ENCODE peak calls at places on chromosomes 3 and 15, in five cellular contexts. L is transverse colon, M is H9, V is mesothelial cell of epicardium, W is neural progenitor cell. O is an unnamed sample.

GRCh38 chr3:47251689-47252088 is 30.9 kb downstream of the KIF9 start:
- DNase-seq in L (no peak), M (no peak), V (no peak), W (no peak), O (no peak)

GRCh38 chr3:9715127-9715526 is 11.5 kb downstream of the CPNE9 start:
- DNase-seq in L (no peak), M (peak), V (no peak), W (peak), O (no peak)

GRCh38 chr3:36124118-36124796 is 256.0 kb upstream of the STAC start:
- DNase-seq in L (no peak), M (peak), V (no peak), W (peak), O (no peak)

GRCh38 chr3:149382091-149382467 is 4.6 kb upstream of the TM4SF1 start:
- DNase-seq in L (no peak), M (no peak), V (no peak), W (no peak), O (peak)

GRCh38 chr15:62821384-62822131 is 221.0 kb upstream of the TPM1 start:
- DNase-seq in L (peak), M (no peak), V (no peak), W (no peak), O (no peak)

GRCh38 chr3:141797167-141797773 is 34.1 kb downstream of the GRK7 start:
- DNase-seq in L (peak), M (peak), V (peak), W (peak), O (no peak)

GRCh38 chr15:65056868-65057548 is 10.8 kb downstream of the RASL12 start:
- DNase-seq in L (peak), M (no peak), V (no peak), W (no peak), O (no peak)

GRCh38 chr15:29071193-29071906 is 185.6 kb downstream of the APBA2 start:
- DNase-seq in L (no peak), M (no peak), V (no peak), W (peak), O (no peak)

GRCh38 chr15:59746777-59747176 is 57.7 kb upstream of the BNIP2 start:
- DNase-seq in L (no peak), M (no peak), V (no peak), W (no peak), O (no peak)

GRCh38 chr15:59739557-59740186 is 50.6 kb upstream of the BNIP2 start:
- DNase-seq in L (no peak), M (no peak), V (no peak), W (no peak), O (no peak)

GRCh38 chr15:59738676-59739075 is 49.6 kb upstream of the BNIP2 start:
- DNase-seq in L (no peak), M (no peak), V (no peak), W (no peak), O (no peak)

GRCh38 chr15:59736181-59736580 is 47.1 kb upstream of the BNIP2 start:
- DNase-seq in L (no peak), M (peak), V (no peak), W (no peak), O (no peak)

DNA sequence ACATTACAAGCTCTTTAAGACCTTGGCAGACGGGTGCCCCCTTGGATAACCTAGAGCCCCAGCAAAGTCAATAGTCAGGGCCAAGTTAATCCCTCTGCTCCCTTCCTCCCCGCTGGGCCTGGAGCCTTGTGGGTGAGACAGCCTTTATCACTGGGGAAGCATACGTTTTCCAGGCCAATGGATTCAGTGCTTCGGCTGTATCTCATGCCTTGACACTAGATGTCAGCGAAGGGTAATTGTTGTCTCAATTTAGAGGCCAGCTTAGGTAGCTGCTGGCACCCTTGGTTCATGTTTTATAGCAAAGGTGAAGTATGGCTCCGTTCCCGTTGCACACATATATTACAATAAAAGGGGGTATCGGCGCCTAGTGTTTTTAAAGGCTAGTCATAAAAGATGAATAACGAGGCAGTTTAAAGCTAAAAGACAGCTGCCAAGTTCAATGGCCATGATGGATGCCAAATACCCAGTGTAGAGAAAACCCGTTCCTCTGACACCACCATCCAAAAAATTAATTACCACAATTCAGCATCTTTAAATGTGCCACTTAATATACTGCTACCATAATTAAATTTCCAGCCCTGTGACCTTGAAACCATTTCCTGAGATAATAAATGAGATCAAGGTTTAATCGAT is 52.3 kb upstream of the BNIP2 start:
- DNase-seq in L (no peak), M (peak), V (no peak), W (peak), O (no peak)
- TF ChIP-seq CTCF in L (no peak), M (peak), V (no peak), W (peak), O (peak)

GRCh38 chr3:62556121-62556520 is 182.8 kb upstream of the FEZF2 start:
- DNase-seq in L (no peak), M (peak), V (no peak), W (no peak), O (no peak)
- TF ChIP-seq CTCF in L (no peak), M (no peak), V (no peak), W (no peak), O (no peak)

GRCh38 chr3:45212095-45212468 is 14.0 kb downstream of the TMEM158 start:
- DNase-seq in L (no peak), M (no peak), V (no peak), W (no peak), O (no peak)
- TF ChIP-seq CTCF in L (no peak), M (peak), V (no peak), W (no peak), O (no peak)

GRCh38 chr15:60592386-60593339 is 113.7 kb upstream of the ICE2 start:
- DNase-seq in L (peak), M (peak), V (peak), W (peak), O (no peak)
- TF ChIP-seq CTCF in L (no peak), M (peak), V (no peak), W (peak), O (no peak)

GRCh38 chr15:78506971-78507830 is at the start of gene HYKK:
- DNase-seq in L (peak), M (peak), V (peak), W (peak), O (peak)
- TF ChIP-seq CTCF in L (peak), M (peak), V (no peak), W (peak), O (peak)

GRCh38 chr3:111862415-111862814 is 3.4 kb downstream of the PHLDB2 start:
- DNase-seq in L (no peak), M (no peak), V (no peak), W (peak), O (no peak)

GRCh38 chr3:111867889-111868426 is 8.9 kb downstream of the PHLDB2 start:
- DNase-seq in L (no peak), M (no peak), V (no peak), W (no peak), O (no peak)

GRCh38 chr3:111862974-111863373 is 3.9 kb downstream of the PHLDB2 start:
- DNase-seq in L (no peak), M (no peak), V (no peak), W (no peak), O (no peak)

GRCh38 chr3:111863942-111864341 is 4.9 kb downstream of the PHLDB2 start:
- DNase-seq in L (no peak), M (no peak), V (no peak), W (no peak), O (no peak)

DNA sequence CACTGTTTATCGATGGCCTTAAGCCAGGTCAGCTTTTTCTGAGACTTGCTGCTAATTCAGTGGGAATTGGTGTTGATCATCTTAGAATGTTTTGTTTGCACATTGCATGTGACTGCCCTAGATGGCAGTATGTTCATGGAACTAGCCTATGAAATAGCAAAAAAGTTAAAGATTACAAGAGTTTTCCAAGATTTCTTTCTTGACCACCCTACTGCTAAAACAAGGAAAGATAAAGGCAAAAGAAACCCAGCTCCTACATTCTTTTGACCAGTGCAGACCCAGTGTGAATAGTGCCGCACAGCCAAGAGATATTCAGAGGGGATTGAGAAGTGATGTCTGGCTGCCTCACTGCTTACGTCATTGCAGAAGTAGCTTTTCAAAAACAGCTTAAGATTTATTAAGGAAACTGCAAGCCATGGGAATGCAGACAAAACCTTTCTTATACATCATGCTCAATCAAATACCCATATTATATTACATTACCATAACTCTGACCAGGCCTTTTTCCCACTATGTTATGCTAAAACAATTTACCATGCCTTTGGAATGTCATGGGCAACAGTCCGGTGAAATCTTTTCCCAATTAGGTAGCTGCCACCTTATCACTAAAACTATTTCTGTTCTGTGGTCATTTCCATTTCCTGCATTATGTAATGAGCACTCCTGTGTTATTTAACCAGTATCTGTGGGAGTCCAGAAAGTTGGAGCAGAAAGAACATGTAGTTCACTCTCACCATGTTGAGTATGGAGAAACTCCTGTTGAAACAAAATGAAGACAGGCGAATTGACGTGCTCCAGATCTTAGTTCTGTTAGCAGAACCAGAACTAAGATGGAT is 6.0 kb downstream of the PHLDB2 start:
- DNase-seq in L (no peak), M (no peak), V (no peak), W (no peak), O (peak)
- TF ChIP-seq CTCF in L (no peak), M (peak), V (no peak), W (no peak), O (peak)

GRCh38 chr3:89847955-89848354 is 740.5 kb downstream of the EPHA3 start:
- DNase-seq in L (no peak), M (no peak), V (no peak), W (no peak), O (no peak)

DNA sequence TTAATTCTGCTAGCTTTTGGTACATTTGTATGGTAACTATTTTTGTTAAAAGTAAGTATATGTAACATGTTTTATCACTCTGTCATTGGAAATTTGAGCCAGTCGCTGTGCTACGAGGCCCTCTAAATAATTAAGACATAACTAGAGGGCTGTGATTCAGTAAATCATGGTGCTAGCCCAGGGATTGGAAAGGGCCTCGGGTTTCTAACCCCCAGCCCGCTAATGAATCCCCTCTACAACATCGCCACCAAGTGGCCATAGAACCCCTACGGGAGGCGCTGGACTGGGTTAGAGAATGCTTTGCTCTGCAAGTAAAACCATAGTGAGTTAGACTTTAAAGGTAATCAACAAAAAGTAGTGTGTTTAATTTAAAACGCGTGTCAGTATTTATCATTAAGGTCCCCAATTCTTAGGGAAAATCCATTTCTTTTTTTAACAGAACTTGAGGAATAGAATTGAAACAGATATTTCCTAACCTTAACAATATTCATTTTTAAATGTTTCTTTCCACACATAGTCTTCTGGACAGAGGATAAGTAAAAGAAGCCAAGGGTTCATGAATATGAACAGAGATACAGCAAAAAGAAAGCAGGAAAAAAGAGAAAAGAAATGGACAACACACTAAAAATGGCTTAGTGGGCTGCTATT is 744.7 kb downstream of the EPHA3 start:
- DNase-seq in L (peak), M (peak), V (peak), W (peak), O (no peak)
- TF ChIP-seq CTCF in L (no peak), M (peak), V (peak), W (peak), O (peak)

DNA sequence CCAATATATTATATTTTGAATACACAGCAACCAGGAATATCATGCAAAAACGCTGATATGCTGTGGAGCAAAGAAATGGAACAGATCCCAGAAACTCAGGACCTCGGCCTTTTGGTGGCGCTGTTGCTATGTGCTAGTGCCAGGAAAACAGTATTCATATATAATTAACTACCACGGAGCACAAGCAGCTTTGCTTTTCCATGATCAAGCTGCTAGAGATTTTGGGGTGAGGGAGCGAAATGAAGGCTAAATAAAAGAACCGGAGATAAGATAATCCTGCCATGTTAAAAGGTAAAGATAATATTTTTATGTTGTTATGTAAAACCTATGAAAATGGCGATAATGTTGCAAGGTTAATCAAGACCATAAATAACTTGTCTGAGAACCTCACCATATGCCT is 157.7 kb upstream of the FAM3D start:
- DNase-seq in L (peak), M (peak), V (peak), W (peak), O (peak)
- TF ChIP-seq CTCF in L (peak), M (peak), V (peak), W (peak), O (peak)

GRCh38 chr3:176755977-176756376 is 441.3 kb downstream of the TBL1XR1 start:
- DNase-seq in L (no peak), M (no peak), V (no peak), W (no peak), O (no peak)
- TF ChIP-seq CTCF in L (no peak), M (no peak), V (no peak), W (no peak), O (no peak)

O was measured in AG04450.